ENCODE peak calls at places on chromosomes 1 and 21, in six cellular contexts. W, D, B, Z, M and K are unnamed samples.

GRCh38 chr1:6557597-6557996 is 2.5 kb downstream of the TAS1R1 start:
- DNase-seq in W (no peak), D (no peak), B (no peak), Z (no peak), M (no peak), K (no peak)

GRCh38 chr21:18147678-18148077 is 97.0 kb upstream of the CHODL start:
- DNase-seq in W (no peak), D (no peak), B (no peak), Z (no peak), M (no peak), K (no peak)

GRCh38 chr1:207084241-207084640 is 4.4 kb upstream of the C4BPB start:
- DNase-seq in W (no peak), D (no peak), B (no peak), Z (no peak), M (no peak), K (no peak)

GRCh38 chr1:198788561-198789064 is 149.8 kb downstream of the PTPRC start:
- DNase-seq in W (peak; percentile 39), D (peak; percentile 12), B (no peak), Z (no peak), M (peak; percentile 20), K (no peak)

GRCh38 chr1:94892604-94893280 is 34.2 kb downstream of the CNN3 start:
- DNase-seq in W (no peak), D (no peak), B (no peak), Z (no peak), M (no peak), K (no peak)

GRCh38 chr1:37561794-37562132 is 5.0 kb downstream of the DNALI1 start:
- DNase-seq in W (peak; percentile 67), D (no peak), B (peak; percentile 33), Z (peak; percentile 66), M (peak; percentile 60), K (no peak)

GRCh38 chr1:185315364-185316108 is 1.5 kb downstream of the IVNS1ABP start:
- DNase-seq in W (peak; percentile 34), D (no peak), B (no peak), Z (no peak), M (no peak), K (no peak)

GRCh38 chr1:57423135-57424131 is at the start of gene DAB1:
- DNase-seq in W (no peak), D (no peak), B (peak; percentile 14), Z (no peak), M (peak; percentile 10), K (no peak)

GRCh38 chr1:155938220-155938627 is 3.2 kb upstream of the RXFP4 start:
- DNase-seq in W (peak; percentile 83), D (peak; percentile 35), B (peak; percentile 69), Z (peak; percentile 22), M (peak; percentile 83), K (no peak)

GRCh38 chr1:203158423-203158822 is 17.2 kb downstream of the MYBPH start:
- DNase-seq in W (no peak), D (no peak), B (no peak), Z (no peak), M (no peak), K (no peak)

GRCh38 chr1:112285808-112286207 is 110.2 kb upstream of the CTTNBP2NL start:
- DNase-seq in W (no peak), D (no peak), B (no peak), Z (no peak), M (no peak), K (no peak)

GRCh38 chr1:206738370-206739366 is 31.9 kb upstream of the IL19 start:
- DNase-seq in W (peak; percentile 63), D (no peak), B (no peak), Z (no peak), M (peak; percentile 35), K (no peak)

GRCh38 chr1:228154685-228155571 is 5.2 kb downstream of the GJC2 start:
- DNase-seq in W (no peak), D (peak; percentile 32), B (no peak), Z (no peak), M (no peak), K (no peak)

GRCh38 chr1:47791879-47792608 is 205.1 kb downstream of the TRABD2B start:
- DNase-seq in W (no peak), D (no peak), B (no peak), Z (no peak), M (no peak), K (no peak)

GRCh38 chr1:215226755-215227154 is 144.2 kb downstream of the KCNK2 start:
- DNase-seq in W (peak; percentile 35), D (no peak), B (peak; percentile 1), Z (no peak), M (no peak), K (no peak)

GRCh38 chr1:14350197-14350596 is 248.3 kb upstream of the KAZN start:
- DNase-seq in W (no peak), D (no peak), B (no peak), Z (no peak), M (no peak), K (no peak)

GRCh38 chr1:79899914-79900313 is 893.4 kb upstream of the ADGRL4 start:
- DNase-seq in W (peak; percentile 95), D (no peak), B (peak; percentile 64), Z (no peak), M (peak; percentile 97), K (no peak)

GRCh38 chr21:20998886-20999285 is 677 bp downstream of the NCAM2 start:
- DNase-seq in W (no peak), D (no peak), B (no peak), Z (no peak), M (peak; percentile 1), K (no peak)

GRCh38 chr1:6783221-6783620 is 2.0 kb upstream of the CAMTA1 start:
- DNase-seq in W (no peak), D (no peak), B (no peak), Z (no peak), M (no peak), K (no peak)

GRCh38 chr1:208825305-208825704 is 581.1 kb upstream of the PLXNA2 start:
- DNase-seq in W (no peak), D (no peak), B (no peak), Z (no peak), M (no peak), K (no peak)

GRCh38 chr1:5927506-5928370 is 64.5 kb downstream of the NPHP4 start:
- DNase-seq in W (no peak), D (no peak), B (no peak), Z (no peak), M (no peak), K (no peak)

GRCh38 chr1:156508205-156508954 is 7.8 kb upstream of the MEF2D start:
- DNase-seq in W (no peak), D (no peak), B (no peak), Z (no peak), M (peak; percentile 46), K (peak; percentile 90)

GRCh38 chr21:34061983-34062382 is 11.4 kb upstream of the MRPS6 start:
- DNase-seq in W (peak; percentile 34), D (no peak), B (no peak), Z (no peak), M (peak; percentile 46), K (no peak)

GRCh38 chr1:199403421-199404116 is 623.9 kb upstream of the NR5A2 start:
- DNase-seq in W (peak; percentile 25), D (no peak), B (no peak), Z (no peak), M (peak; percentile 8), K (no peak)

GRCh38 chr1:243482237-243483022 is 226.6 kb downstream of the SDCCAG8 start:
- DNase-seq in W (peak; percentile 19), D (no peak), B (peak; percentile 82), Z (no peak), M (peak; percentile 82), K (peak; percentile 86)

GRCh38 chr1:11730429-11730861 is 5.5 kb upstream of the AGTRAP start:
- DNase-seq in W (peak; percentile 50), D (peak; percentile 38), B (peak; percentile 45), Z (peak; percentile 68), M (peak; percentile 65), K (no peak)

GRCh38 chr1:207361910-207362309 is 40.4 kb downstream of the CD55 start:
- DNase-seq in W (no peak), D (no peak), B (no peak), Z (no peak), M (peak; percentile 16), K (no peak)

GRCh38 chr1:238649200-238649599 is 737.2 kb upstream of the CHRM3 start:
- DNase-seq in W (no peak), D (no peak), B (no peak), Z (no peak), M (no peak), K (no peak)